ENCODE peak calls at places on chromosomes 16 and 17, in seven cellular contexts. N, A, Y, R, G, Z and V are unnamed samples.

GRCh38 chr16:30948956-30949654 is at the start of gene ORAI3:
- DNase-seq in R (no peak), G (peak), A (peak), Y (no peak), N (peak), Z (no peak), V (peak)

GRCh38 chr17:58002558-58002957 is 4.5 kb downstream of the SRSF1 start:
- DNase-seq in A (no peak), Y (no peak), N (no peak), G (no peak), Z (no peak), R (no peak), V (no peak)

GRCh38 chr16:79265701-79266100 is 334.8 kb downstream of the MAF start:
- DNase-seq in A (no peak), Z (no peak), G (no peak), R (no peak), Y (no peak), N (no peak), V (no peak)

GRCh38 chr17:77499699-77500435 is 359.1 kb downstream of the SEC14L1 start:
- DNase-seq in Z (no peak), R (no peak), N (no peak), A (no peak), Y (no peak), G (no peak), V (peak)

GRCh38 chr17:38558751-38559024 is 47.1 kb downstream of the SRCIN1 start:
- DNase-seq in N (no peak), R (no peak), A (no peak), Y (no peak), Z (no peak), G (peak), V (no peak)

GRCh38 chr17:9725575-9725974 is 65.8 kb downstream of the DHRS7C start:
- DNase-seq in N (no peak), Y (no peak), G (peak), R (no peak), A (no peak), Z (no peak), V (no peak)

GRCh38 chr17:60610481-60610880 is 10.5 kb downstream of the PPM1D start:
- DNase-seq in Y (no peak), A (no peak), R (no peak), Z (no peak), N (no peak), G (no peak), V (no peak)

GRCh38 chr17:81034168-81034777 is 678 bp upstream of the BAIAP2 start:
- DNase-seq in G (no peak), A (no peak), Z (no peak), R (no peak), N (no peak), Y (no peak), V (no peak)

GRCh38 chr17:78356163-78356713 is 3.6 kb downstream of the SOCS3 start:
- DNase-seq in A (no peak), Z (no peak), G (no peak), N (peak), R (peak), Y (peak), V (peak)

GRCh38 chr16:24957887-24958286 is 57.3 kb downstream of the ARHGAP17 start:
- DNase-seq in Y (no peak), A (no peak), Z (no peak), N (no peak), G (no peak), R (no peak), V (no peak)

GRCh38 chr16:71360378-71360777 is 1.9 kb downstream of the CALB2 start:
- DNase-seq in Y (no peak), A (no peak), R (no peak), N (no peak), Z (peak), G (no peak), V (no peak)

GRCh38 chr16:57167537-57167936 is 18.3 kb downstream of the PSME3IP1 start:
- DNase-seq in Y (no peak), A (no peak), N (no peak), R (no peak), Z (no peak), G (no peak), V (no peak)

GRCh38 chr17:19281161-19281560 is 44.0 kb downstream of the EPN2 start:
- DNase-seq in N (peak), G (no peak), Y (no peak), A (no peak), Z (no peak), R (no peak), V (no peak)